ENCODE peak calls at places on chromosomes 11 and 22, in four cellular contexts. S, D, C and B are unnamed samples.

GRCh38 chr11:10318527-10318802 is 13.6 kb downstream of the ADM start:
- DNase-seq in S (no peak), D (no peak), C (peak), B (no peak)

GRCh38 chr22:45885171-45885840 is 91.7 kb downstream of the WNT7B start:
- DNase-seq in S (no peak), D (peak), C (no peak), B (no peak)

GRCh38 chr11:21774212-21774611 is 418.7 kb upstream of the ANO5 start:
- DNase-seq in S (no peak), D (no peak), C (no peak), B (no peak)

GRCh38 chr11:122099345-122100045 is 16.5 kb downstream of the BLID start:
- DNase-seq in S (no peak), D (no peak), C (no peak), B (no peak)

GRCh38 chr11:72793452-72794367 is at the start of gene STARD10:
- DNase-seq in S (peak), D (peak), C (peak), B (peak)

GRCh38 chr11:116224154-116224888 is 548.5 kb downstream of the BUD13 start:
- DNase-seq in S (peak), D (peak), C (peak), B (peak)

GRCh38 chr11:89491141-89491690 is at the start of gene NOX4:
- DNase-seq in S (no peak), D (peak), C (no peak), B (no peak)

GRCh38 chr22:36588285-36588684 is 59.3 kb upstream of the EIF3D start:
- DNase-seq in S (no peak), D (no peak), C (no peak), B (no peak)

GRCh38 chr11:107076832-107077231 is 58.6 kb upstream of the GUCY1A2 start:
- DNase-seq in S (no peak), D (no peak), C (no peak), B (no peak)

GRCh38 chr22:23066200-23067022 is 3.9 kb upstream of the GNAZ start:
- DNase-seq in S (no peak), D (no peak), C (no peak), B (no peak)

GRCh38 chr11:115159122-115159665 is 345.0 kb downstream of the CADM1 start:
- DNase-seq in S (no peak), D (no peak), C (peak), B (no peak)

GRCh38 chr11:60872952-60873524 is 5.7 kb downstream of the ZP1 start:
- DNase-seq in S (no peak), D (peak), C (no peak), B (no peak)

GRCh38 chr22:50674127-50674493 is 1.5 kb downstream of the SHANK3 start:
- DNase-seq in S (no peak), D (peak), C (no peak), B (no peak)

GRCh38 chr11:70180906-70181305 is 22.2 kb upstream of the FADD start:
- DNase-seq in S (no peak), D (no peak), C (no peak), B (no peak)